ENCODE peak calls at places on chromosomes 12 and 14, in ten cellular contexts. One of them, this sample, is unnamed.

GRCh38 chr14:56027421-56027820 is 90.8 kb upstream of the PELI2 start:
- DNase-seq in ovary: no peak
- DNase-seq in spleen: no peak
- DNase-seq in A549: no peak
- DNase-seq in IMR-90: no peak
- DNase-seq in suprapubic skin: no peak
- DNase-seq in HepG2: no peak
- DNase-seq in right lobe of liver: no peak
- DNase-seq in GM12891: no peak
- DNase-seq in uterus: no peak
- DNase-seq in this sample: no peak

GRCh38 chr12:85036241-85036707 is at the start of the genes LRRIQ1 and TSPAN19:
- DNase-seq in spleen: peak
- DNase-seq in right lobe of liver: peak
- DNase-seq in ovary: peak
- DNase-seq in GM12891: no peak
- DNase-seq in HepG2: peak
- DNase-seq in IMR-90: peak
- DNase-seq in suprapubic skin: peak
- DNase-seq in A549: peak
- DNase-seq in uterus: peak
- DNase-seq in this sample: peak

GRCh38 chr14:35808076-35808657 is 928 bp downstream of the RALGAPA1 start:
- DNase-seq in uterus: no peak
- DNase-seq in right lobe of liver: no peak
- DNase-seq in GM12891: no peak
- DNase-seq in ovary: no peak
- DNase-seq in IMR-90: no peak
- DNase-seq in HepG2: no peak
- DNase-seq in spleen: no peak
- DNase-seq in A549: no peak
- DNase-seq in suprapubic skin: no peak
- DNase-seq in this sample: peak

GRCh38 chr14:97306785-97307246 is 509.6 kb downstream of the VRK1 start:
- DNase-seq in A549: no peak
- DNase-seq in ovary: no peak
- DNase-seq in GM12891: no peak
- DNase-seq in spleen: no peak
- DNase-seq in uterus: no peak
- DNase-seq in suprapubic skin: no peak
- DNase-seq in HepG2: no peak
- DNase-seq in right lobe of liver: no peak
- DNase-seq in IMR-90: no peak
- DNase-seq in this sample: no peak

GRCh38 chr14:71482701-71483100 is 449.5 kb upstream of the RGS6 start:
- DNase-seq in GM12891: no peak
- DNase-seq in spleen: no peak
- DNase-seq in A549: no peak
- DNase-seq in right lobe of liver: no peak
- DNase-seq in HepG2: no peak
- DNase-seq in suprapubic skin: no peak
- DNase-seq in ovary: no peak
- DNase-seq in uterus: no peak
- DNase-seq in IMR-90: peak
- DNase-seq in this sample: no peak

GRCh38 chr14:65658202-65658601 is 245.7 kb downstream of the FUT8 start:
- DNase-seq in right lobe of liver: no peak
- DNase-seq in A549: no peak
- DNase-seq in IMR-90: peak
- DNase-seq in ovary: no peak
- DNase-seq in spleen: no peak
- DNase-seq in suprapubic skin: no peak
- DNase-seq in GM12891: no peak
- DNase-seq in HepG2: no peak
- DNase-seq in uterus: no peak
- DNase-seq in this sample: no peak

GRCh38 chr14:100066984-100067383 is 1.8 kb downstream of the EVL start:
- DNase-seq in ovary: no peak
- DNase-seq in suprapubic skin: no peak
- DNase-seq in IMR-90: no peak
- DNase-seq in A549: no peak
- DNase-seq in spleen: no peak
- DNase-seq in uterus: no peak
- DNase-seq in right lobe of liver: no peak
- DNase-seq in HepG2: no peak
- DNase-seq in GM12891: no peak
- DNase-seq in this sample: peak

GRCh38 chr14:20848316-20848954 is 42.8 kb upstream of the RNASE3 start:
- DNase-seq in GM12891: no peak
- DNase-seq in right lobe of liver: no peak
- DNase-seq in uterus: no peak
- DNase-seq in ovary: no peak
- DNase-seq in IMR-90: peak
- DNase-seq in HepG2: no peak
- DNase-seq in A549: peak
- DNase-seq in spleen: no peak
- DNase-seq in suprapubic skin: no peak
- DNase-seq in this sample: no peak

GRCh38 chr14:91477388-91477787 is 32.7 kb downstream of the PPP4R3A start:
- DNase-seq in right lobe of liver: no peak
- DNase-seq in spleen: no peak
- DNase-seq in uterus: no peak
- DNase-seq in A549: no peak
- DNase-seq in GM12891: no peak
- DNase-seq in suprapubic skin: no peak
- DNase-seq in HepG2: no peak
- DNase-seq in IMR-90: no peak
- DNase-seq in ovary: no peak
- DNase-seq in this sample: no peak

GRCh38 chr12:3928538-3929220 is 55.5 kb upstream of the PARP11 start:
- DNase-seq in spleen: no peak
- DNase-seq in right lobe of liver: no peak
- DNase-seq in IMR-90: no peak
- DNase-seq in GM12891: no peak
- DNase-seq in uterus: no peak
- DNase-seq in HepG2: no peak
- DNase-seq in A549: no peak
- DNase-seq in suprapubic skin: no peak
- DNase-seq in ovary: no peak
- DNase-seq in this sample: no peak

GRCh38 chr14:22535916-22536315 is 53.1 kb downstream of the DAD1 start:
- DNase-seq in uterus: no peak
- DNase-seq in spleen: no peak
- DNase-seq in right lobe of liver: no peak
- DNase-seq in HepG2: no peak
- DNase-seq in A549: no peak
- DNase-seq in GM12891: no peak
- DNase-seq in ovary: no peak
- DNase-seq in IMR-90: no peak
- DNase-seq in suprapubic skin: no peak
- DNase-seq in this sample: peak
- TF ChIP-seq POLR2A in uterus: no peak
- TF ChIP-seq POLR2A in spleen: no peak
- TF ChIP-seq POLR2A in right lobe of liver: no peak
- TF ChIP-seq POLR2A in HepG2: no peak
- TF ChIP-seq POLR2A in A549: no peak
- TF ChIP-seq POLR2A in GM12891: peak
- TF ChIP-seq POLR2A in ovary: no peak
- TF ChIP-seq POLR2A in IMR-90: no peak
- TF ChIP-seq POLR2A in suprapubic skin: no peak
- TF ChIP-seq POLR2A in this sample: no peak

DNA sequence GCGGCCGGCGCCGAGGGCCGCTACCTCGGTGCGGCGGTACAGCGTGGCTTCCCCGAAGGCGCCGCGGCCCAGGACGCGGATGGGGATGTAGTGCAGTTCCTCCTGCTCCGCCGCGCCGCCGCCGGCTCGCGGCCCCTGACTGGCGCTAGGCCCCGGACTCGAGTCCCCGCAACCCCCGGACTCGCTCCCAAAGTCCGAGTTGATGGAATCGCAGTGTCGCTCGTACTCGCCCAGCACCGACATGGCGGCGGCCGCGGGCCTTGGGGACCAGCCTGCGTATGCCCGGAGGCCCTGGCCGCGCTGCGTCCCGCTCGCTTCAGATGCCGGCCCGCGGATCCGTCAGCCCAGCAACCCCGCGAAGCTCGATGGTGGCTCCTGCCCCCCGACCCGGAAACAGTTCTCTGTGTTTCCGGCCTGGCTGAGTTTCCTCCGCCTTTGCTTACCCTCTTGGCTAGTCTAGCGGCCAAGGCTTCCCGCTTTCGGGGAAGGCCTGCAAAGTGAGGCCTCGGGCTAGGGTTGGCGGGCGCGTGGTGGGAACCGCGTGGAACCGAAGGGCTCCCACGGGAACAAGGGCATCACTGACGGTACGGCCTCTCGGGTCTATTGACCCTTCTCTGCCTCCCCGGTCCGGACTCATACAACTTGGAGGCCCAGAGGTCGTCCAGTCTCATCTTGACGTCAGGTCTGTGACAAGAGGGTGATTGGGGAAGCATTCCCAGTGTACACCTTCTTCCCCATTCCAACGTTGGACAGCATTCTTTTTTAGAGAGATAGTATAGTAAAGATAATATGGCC is at the start of gene NEK9:
- DNase-seq in HepG2: peak
- DNase-seq in ovary: peak
- DNase-seq in right lobe of liver: peak
- DNase-seq in GM12891: peak
- DNase-seq in suprapubic skin: peak
- DNase-seq in spleen: peak
- DNase-seq in A549: peak
- DNase-seq in uterus: peak
- DNase-seq in IMR-90: peak
- DNase-seq in this sample: peak
- TF ChIP-seq POLR2A in HepG2: peak
- TF ChIP-seq POLR2A in ovary: peak
- TF ChIP-seq POLR2A in right lobe of liver: peak
- TF ChIP-seq POLR2A in GM12891: peak
- TF ChIP-seq POLR2A in suprapubic skin: peak
- TF ChIP-seq POLR2A in spleen: peak
- TF ChIP-seq POLR2A in A549: peak
- TF ChIP-seq POLR2A in uterus: peak
- TF ChIP-seq POLR2A in IMR-90: peak
- TF ChIP-seq POLR2A in this sample: peak

GRCh38 chr12:111390894-111391293 is 14.8 kb upstream of the SH2B3 start:
- DNase-seq in suprapubic skin: no peak
- DNase-seq in A549: no peak
- DNase-seq in right lobe of liver: peak
- DNase-seq in ovary: no peak
- DNase-seq in spleen: no peak
- DNase-seq in uterus: no peak
- DNase-seq in GM12891: no peak
- DNase-seq in HepG2: no peak
- DNase-seq in IMR-90: no peak
- DNase-seq in this sample: no peak

GRCh38 chr12:111386891-111387290 is 18.0 kb upstream of the PHETA1 start:
- DNase-seq in spleen: no peak
- DNase-seq in A549: no peak
- DNase-seq in IMR-90: no peak
- DNase-seq in GM12891: no peak
- DNase-seq in HepG2: no peak
- DNase-seq in uterus: no peak
- DNase-seq in ovary: no peak
- DNase-seq in right lobe of liver: no peak
- DNase-seq in suprapubic skin: no peak
- DNase-seq in this sample: no peak

GRCh38 chr12:111384596-111384995 is 15.7 kb upstream of the PHETA1 start:
- DNase-seq in GM12891: no peak
- DNase-seq in ovary: no peak
- DNase-seq in IMR-90: no peak
- DNase-seq in spleen: no peak
- DNase-seq in right lobe of liver: no peak
- DNase-seq in suprapubic skin: no peak
- DNase-seq in A549: no peak
- DNase-seq in HepG2: no peak
- DNase-seq in uterus: no peak
- DNase-seq in this sample: no peak

GRCh38 chr12:111389635-111390034 is 16.1 kb upstream of the SH2B3 start:
- DNase-seq in uterus: no peak
- DNase-seq in suprapubic skin: no peak
- DNase-seq in HepG2: no peak
- DNase-seq in right lobe of liver: no peak
- DNase-seq in spleen: no peak
- DNase-seq in GM12891: no peak
- DNase-seq in IMR-90: no peak
- DNase-seq in A549: no peak
- DNase-seq in ovary: no peak
- DNase-seq in this sample: no peak

GRCh38 chr12:111387747-111388365 is 17.9 kb upstream of the SH2B3 start:
- DNase-seq in A549: no peak
- DNase-seq in right lobe of liver: no peak
- DNase-seq in suprapubic skin: no peak
- DNase-seq in ovary: no peak
- DNase-seq in uterus: no peak
- DNase-seq in IMR-90: no peak
- DNase-seq in GM12891: no peak
- DNase-seq in HepG2: no peak
- DNase-seq in spleen: no peak
- DNase-seq in this sample: no peak
- TF ChIP-seq POLR2A in A549: no peak
- TF ChIP-seq POLR2A in right lobe of liver: no peak
- TF ChIP-seq POLR2A in suprapubic skin: no peak
- TF ChIP-seq POLR2A in ovary: no peak
- TF ChIP-seq POLR2A in uterus: no peak
- TF ChIP-seq POLR2A in IMR-90: no peak
- TF ChIP-seq POLR2A in GM12891: no peak
- TF ChIP-seq POLR2A in HepG2: no peak
- TF ChIP-seq POLR2A in spleen: no peak
- TF ChIP-seq POLR2A in this sample: no peak

DNA sequence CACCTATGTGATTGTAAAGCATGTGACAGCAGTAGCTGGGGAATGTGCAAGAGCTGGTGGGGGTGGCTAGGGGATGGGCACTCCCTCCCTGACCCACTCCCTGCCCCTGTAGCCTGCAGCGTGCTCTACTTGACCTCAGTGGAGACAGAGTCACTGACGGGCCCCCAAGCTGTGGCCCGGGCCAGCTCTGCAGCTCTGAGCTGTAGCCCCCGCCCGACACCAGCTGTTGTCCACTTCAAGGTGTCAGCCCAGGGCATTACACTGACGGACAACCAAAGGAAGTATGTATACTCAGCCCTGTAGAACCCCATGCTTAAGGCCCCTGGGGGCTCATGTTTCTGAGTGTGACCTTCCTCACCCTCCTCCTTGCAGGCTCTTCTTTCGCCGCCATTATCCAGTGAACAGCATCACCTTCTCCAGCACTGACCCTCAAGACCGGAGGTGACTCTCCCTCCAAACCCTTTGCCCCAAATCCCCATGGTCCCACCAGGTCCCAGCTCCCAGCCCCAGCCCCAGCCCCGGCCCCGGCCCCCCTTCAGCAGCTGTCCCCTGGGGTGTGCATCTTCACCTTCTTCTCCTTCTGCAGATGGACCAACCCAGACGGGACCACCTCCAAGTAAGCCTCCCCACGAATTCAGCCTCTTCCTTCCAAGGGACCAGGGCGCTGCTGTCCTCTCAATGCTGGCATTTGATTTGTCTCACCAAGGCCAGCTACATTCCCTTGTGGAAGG is 13.3 kb downstream of the TNS2 start:
- DNase-seq in suprapubic skin: peak
- DNase-seq in ovary: peak
- DNase-seq in IMR-90: no peak
- DNase-seq in HepG2: no peak
- DNase-seq in uterus: peak
- DNase-seq in GM12891: no peak
- DNase-seq in spleen: peak
- DNase-seq in A549: no peak
- DNase-seq in right lobe of liver: no peak
- DNase-seq in this sample: no peak
- TF ChIP-seq POLR2A in suprapubic skin: no peak
- TF ChIP-seq POLR2A in ovary: no peak
- TF ChIP-seq POLR2A in IMR-90: no peak
- TF ChIP-seq POLR2A in HepG2: no peak
- TF ChIP-seq POLR2A in uterus: no peak
- TF ChIP-seq POLR2A in GM12891: no peak
- TF ChIP-seq POLR2A in spleen: no peak
- TF ChIP-seq POLR2A in A549: no peak
- TF ChIP-seq POLR2A in right lobe of liver: peak
- TF ChIP-seq POLR2A in this sample: no peak